ENCODE peak calls at places on chromosome 5, in six cellular contexts. One of them, this sample, is unnamed.

GRCh38 chr5:141095263-141095641 is 837 bp downstream of the PCDHB2 start:
- DNase-seq in adrenal gland: no peak
- DNase-seq in HCT116: no peak
- DNase-seq in pancreas: no peak
- DNase-seq in Peyer's patch: no peak
- DNase-seq in brain microvascular endothelial cell: no peak
- DNase-seq in this sample: no peak

GRCh38 chr5:16459451-16459850 is 6.1 kb downstream of the ZNF622 start:
- DNase-seq in adrenal gland: no peak
- DNase-seq in HCT116: no peak
- DNase-seq in pancreas: no peak
- DNase-seq in Peyer's patch: no peak
- DNase-seq in brain microvascular endothelial cell: no peak
- DNase-seq in this sample: no peak

GRCh38 chr5:85278193-85278592 is 893.5 kb upstream of the EDIL3 start:
- DNase-seq in adrenal gland: no peak
- DNase-seq in HCT116: no peak
- DNase-seq in pancreas: no peak
- DNase-seq in Peyer's patch: no peak
- DNase-seq in brain microvascular endothelial cell: no peak
- DNase-seq in this sample: no peak

GRCh38 chr5:150278916-150279315 is 10.7 kb downstream of the CAMK2A start:
- DNase-seq in adrenal gland: no peak
- DNase-seq in HCT116: no peak
- DNase-seq in pancreas: no peak
- DNase-seq in Peyer's patch: no peak
- DNase-seq in brain microvascular endothelial cell: peak; percentile 79
- DNase-seq in this sample: no peak

GRCh38 chr5:134982230-134982629 is 14.5 kb downstream of the CATSPER3 start:
- DNase-seq in adrenal gland: no peak
- DNase-seq in HCT116: no peak
- DNase-seq in pancreas: no peak
- DNase-seq in Peyer's patch: no peak
- DNase-seq in brain microvascular endothelial cell: no peak
- DNase-seq in this sample: no peak

GRCh38 chr5:178325311-178326053 is 92.9 kb upstream of the PHYKPL start:
- DNase-seq in adrenal gland: no peak
- DNase-seq in HCT116: no peak
- DNase-seq in pancreas: no peak
- DNase-seq in Peyer's patch: peak; percentile 41
- DNase-seq in brain microvascular endothelial cell: no peak
- DNase-seq in this sample: no peak

GRCh38 chr5:132257131-132258101 is at the start of gene PDLIM4:
- DNase-seq in adrenal gland: peak; percentile 59
- DNase-seq in HCT116: no peak
- DNase-seq in pancreas: no peak
- DNase-seq in Peyer's patch: peak; percentile 72
- DNase-seq in brain microvascular endothelial cell: peak; percentile 17
- DNase-seq in this sample: peak; percentile 58

GRCh38 chr5:174175869-174176268 is 130.4 kb downstream of the NSG2 start:
- DNase-seq in adrenal gland: no peak
- DNase-seq in HCT116: no peak
- DNase-seq in pancreas: no peak
- DNase-seq in Peyer's patch: no peak
- DNase-seq in brain microvascular endothelial cell: no peak
- DNase-seq in this sample: no peak

GRCh38 chr5:142783601-142784291 is 13.6 kb downstream of the ARHGAP26 start:
- DNase-seq in adrenal gland: peak; percentile 80
- DNase-seq in HCT116: no peak
- DNase-seq in pancreas: no peak
- DNase-seq in Peyer's patch: no peak
- DNase-seq in brain microvascular endothelial cell: no peak
- DNase-seq in this sample: no peak

GRCh38 chr5:80406980-80407734 is 707 bp upstream of the ZFYVE16 start:
- DNase-seq in adrenal gland: peak; percentile 86
- DNase-seq in HCT116: no peak
- DNase-seq in pancreas: peak; percentile 20
- DNase-seq in Peyer's patch: peak; percentile 50
- DNase-seq in brain microvascular endothelial cell: peak; percentile 4
- DNase-seq in this sample: no peak

GRCh38 chr5:6732634-6733410 is 19.6 kb downstream of the TENT4A start:
- DNase-seq in adrenal gland: peak; percentile 49
- DNase-seq in HCT116: no peak
- DNase-seq in pancreas: no peak
- DNase-seq in Peyer's patch: peak; percentile 37
- DNase-seq in brain microvascular endothelial cell: peak; percentile 62
- DNase-seq in this sample: no peak

GRCh38 chr5:179307006-179307800 is 38.1 kb downstream of the ADAMTS2 start:
- DNase-seq in adrenal gland: no peak
- DNase-seq in HCT116: no peak
- DNase-seq in pancreas: no peak
- DNase-seq in Peyer's patch: peak; percentile 34
- DNase-seq in brain microvascular endothelial cell: no peak
- DNase-seq in this sample: no peak

GRCh38 chr5:61023131-61023530 is 78.1 kb downstream of the NDUFAF2 start:
- DNase-seq in adrenal gland: no peak
- DNase-seq in HCT116: no peak
- DNase-seq in pancreas: no peak
- DNase-seq in Peyer's patch: no peak
- DNase-seq in brain microvascular endothelial cell: no peak
- DNase-seq in this sample: no peak

GRCh38 chr5:139064613-139065012 is 133.6 kb downstream of the SIL1 start:
- DNase-seq in adrenal gland: no peak
- DNase-seq in HCT116: no peak
- DNase-seq in pancreas: no peak
- DNase-seq in Peyer's patch: no peak
- DNase-seq in brain microvascular endothelial cell: no peak
- DNase-seq in this sample: no peak

GRCh38 chr5:64603676-64604075 is 86.6 kb upstream of the SHISAL2B start:
- DNase-seq in adrenal gland: no peak
- DNase-seq in HCT116: no peak
- DNase-seq in pancreas: no peak
- DNase-seq in Peyer's patch: no peak
- DNase-seq in brain microvascular endothelial cell: no peak
- DNase-seq in this sample: no peak

GRCh38 chr5:139711852-139712171 is 63.7 kb downstream of the CXXC5 start:
- DNase-seq in adrenal gland: no peak
- DNase-seq in HCT116: no peak
- DNase-seq in pancreas: peak; percentile 49
- DNase-seq in Peyer's patch: no peak
- DNase-seq in brain microvascular endothelial cell: no peak
- DNase-seq in this sample: no peak

GRCh38 chr5:179152941-179153340 is 92.8 kb downstream of the ZNF354C start:
- DNase-seq in adrenal gland: no peak
- DNase-seq in HCT116: no peak
- DNase-seq in pancreas: no peak
- DNase-seq in Peyer's patch: no peak
- DNase-seq in brain microvascular endothelial cell: no peak
- DNase-seq in this sample: no peak

GRCh38 chr5:132096904-132097303 is 23.3 kb downstream of the CSF2 start:
- DNase-seq in adrenal gland: no peak
- DNase-seq in HCT116: no peak
- DNase-seq in pancreas: no peak
- DNase-seq in Peyer's patch: no peak
- DNase-seq in brain microvascular endothelial cell: no peak
- DNase-seq in this sample: no peak

GRCh38 chr5:1011226-1011631 is 2.6 kb downstream of the NKD2 start:
- DNase-seq in adrenal gland: no peak
- DNase-seq in HCT116: no peak
- DNase-seq in pancreas: peak; percentile 84
- DNase-seq in Peyer's patch: no peak
- DNase-seq in brain microvascular endothelial cell: no peak
- DNase-seq in this sample: peak; percentile 85

GRCh38 chr5:168088415-168089165 is 202.9 kb upstream of the WWC1 start:
- DNase-seq in adrenal gland: no peak
- DNase-seq in HCT116: no peak
- DNase-seq in pancreas: no peak
- DNase-seq in Peyer's patch: no peak
- DNase-seq in brain microvascular endothelial cell: no peak
- DNase-seq in this sample: no peak

DNA sequence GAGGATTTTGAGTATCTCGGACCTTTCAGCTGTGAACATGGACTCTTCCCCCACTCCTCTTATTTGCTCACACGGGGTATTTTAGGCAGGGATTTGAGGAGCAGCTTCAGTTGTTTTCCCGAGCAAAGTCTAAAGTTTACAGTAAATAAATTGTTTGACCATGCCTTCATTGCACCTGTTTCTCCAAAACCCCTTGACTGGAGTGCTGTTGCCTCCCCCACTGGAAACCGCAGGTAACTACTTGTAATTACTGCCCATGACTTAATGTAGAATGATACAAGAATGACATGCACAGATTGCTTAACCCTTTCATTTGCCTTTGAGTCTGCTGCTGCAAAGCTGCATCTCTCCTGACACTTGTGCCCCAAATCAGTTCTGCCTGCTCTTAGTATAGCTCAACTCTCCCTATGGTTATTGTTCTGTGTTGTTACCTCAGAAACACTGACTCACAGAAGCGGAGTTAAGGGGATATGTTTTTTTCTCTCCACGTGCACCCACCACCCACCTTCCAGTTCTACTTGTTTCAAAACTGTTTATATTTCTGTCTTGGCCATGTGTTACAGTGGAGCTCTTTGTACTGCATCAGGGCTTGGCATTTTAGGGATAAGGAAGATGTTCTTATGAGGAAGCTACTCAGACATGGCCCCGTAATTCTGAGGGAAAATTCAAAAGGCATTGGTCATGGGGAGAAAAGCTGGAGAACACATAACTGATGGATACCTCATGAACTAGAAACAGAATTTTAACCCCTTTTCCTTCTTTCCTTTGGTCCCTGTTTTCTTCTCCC is 2.2 kb downstream of the ADRB2 start:
- DNase-seq in adrenal gland: no peak
- DNase-seq in HCT116: no peak
- DNase-seq in pancreas: no peak
- DNase-seq in Peyer's patch: no peak
- DNase-seq in brain microvascular endothelial cell: no peak
- DNase-seq in this sample: no peak
- TF ChIP-seq CTCF in adrenal gland: no peak
- TF ChIP-seq CTCF in HCT116: peak; percentile 14
- TF ChIP-seq CTCF in pancreas: no peak
- TF ChIP-seq CTCF in Peyer's patch: no peak
- TF ChIP-seq CTCF in brain microvascular endothelial cell: peak; percentile 16
- TF ChIP-seq CTCF in this sample: no peak

GRCh38 chr5:42990892-42991291 is 49.2 kb downstream of the ANXA2R start:
- DNase-seq in adrenal gland: no peak
- DNase-seq in HCT116: no peak
- DNase-seq in pancreas: no peak
- DNase-seq in Peyer's patch: no peak
- DNase-seq in brain microvascular endothelial cell: no peak
- DNase-seq in this sample: no peak
- TF ChIP-seq CTCF in adrenal gland: no peak
- TF ChIP-seq CTCF in HCT116: no peak
- TF ChIP-seq CTCF in pancreas: no peak
- TF ChIP-seq CTCF in Peyer's patch: no peak
- TF ChIP-seq CTCF in brain microvascular endothelial cell: no peak
- TF ChIP-seq CTCF in this sample: no peak

DNA sequence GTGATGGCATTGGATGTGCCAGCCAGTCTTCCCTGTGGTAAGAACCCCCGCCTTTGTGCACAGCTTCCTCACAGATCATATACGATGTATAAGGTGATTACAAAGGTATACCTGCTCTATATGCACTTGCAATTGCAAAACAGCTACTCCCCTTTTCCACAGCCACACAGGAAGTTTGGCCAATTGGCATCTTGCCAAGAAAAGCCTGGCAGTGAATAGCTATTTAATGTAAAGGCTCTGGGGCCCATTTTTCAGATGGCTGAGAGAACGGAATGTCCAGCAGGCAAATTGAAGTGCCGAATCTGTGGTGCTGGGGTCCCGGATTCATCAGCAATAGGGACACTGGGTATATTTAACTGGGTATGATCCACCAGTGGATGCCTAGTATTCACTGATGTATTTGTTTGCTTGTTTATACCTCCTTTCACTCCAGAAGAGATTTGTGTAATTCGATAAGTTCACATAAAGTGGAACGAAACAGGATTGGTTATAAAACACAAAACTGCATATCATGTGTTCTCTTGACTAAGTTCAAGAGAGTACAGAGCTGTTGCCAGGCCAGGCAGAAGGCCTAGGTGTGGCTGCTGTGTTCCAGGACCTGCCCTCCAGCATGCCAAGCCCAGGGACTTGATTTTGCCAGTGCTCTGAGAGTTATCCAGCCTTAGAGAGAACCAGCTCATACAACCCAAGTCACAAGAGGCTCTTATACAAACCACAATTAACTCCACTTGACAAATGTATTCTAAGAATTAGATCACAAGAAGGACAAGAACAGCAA is 27.7 kb upstream of the GABRP start:
- DNase-seq in adrenal gland: no peak
- DNase-seq in HCT116: no peak
- DNase-seq in pancreas: no peak
- DNase-seq in Peyer's patch: no peak
- DNase-seq in brain microvascular endothelial cell: no peak
- DNase-seq in this sample: no peak
- TF ChIP-seq CTCF in adrenal gland: no peak
- TF ChIP-seq CTCF in HCT116: no peak
- TF ChIP-seq CTCF in pancreas: no peak
- TF ChIP-seq CTCF in Peyer's patch: no peak
- TF ChIP-seq CTCF in brain microvascular endothelial cell: no peak
- TF ChIP-seq CTCF in this sample: no peak

GRCh38 chr5:181259283-181259682 is 1.7 kb downstream of the TRIM52 start:
- DNase-seq in adrenal gland: no peak
- DNase-seq in HCT116: no peak
- DNase-seq in pancreas: no peak
- DNase-seq in Peyer's patch: no peak
- DNase-seq in brain microvascular endothelial cell: no peak
- DNase-seq in this sample: no peak

GRCh38 chr5:181258576-181258975 is 2.4 kb downstream of the TRIM52 start:
- DNase-seq in adrenal gland: no peak
- DNase-seq in HCT116: no peak
- DNase-seq in pancreas: no peak
- DNase-seq in Peyer's patch: no peak
- DNase-seq in brain microvascular endothelial cell: no peak
- DNase-seq in this sample: no peak

GRCh38 chr5:181259974-181260719 is 796 bp downstream of the TRIM52 start:
- DNase-seq in adrenal gland: no peak
- DNase-seq in HCT116: no peak
- DNase-seq in pancreas: no peak
- DNase-seq in Peyer's patch: no peak
- DNase-seq in brain microvascular endothelial cell: no peak
- DNase-seq in this sample: no peak

GRCh38 chr5:181261320-181262085 is 560 bp upstream of the TRIM52 start:
- DNase-seq in adrenal gland: peak; percentile 87
- DNase-seq in HCT116: peak; percentile 48
- DNase-seq in pancreas: peak; percentile 72
- DNase-seq in Peyer's patch: peak; percentile 86
- DNase-seq in brain microvascular endothelial cell: peak; percentile 51
- DNase-seq in this sample: no peak

DNA sequence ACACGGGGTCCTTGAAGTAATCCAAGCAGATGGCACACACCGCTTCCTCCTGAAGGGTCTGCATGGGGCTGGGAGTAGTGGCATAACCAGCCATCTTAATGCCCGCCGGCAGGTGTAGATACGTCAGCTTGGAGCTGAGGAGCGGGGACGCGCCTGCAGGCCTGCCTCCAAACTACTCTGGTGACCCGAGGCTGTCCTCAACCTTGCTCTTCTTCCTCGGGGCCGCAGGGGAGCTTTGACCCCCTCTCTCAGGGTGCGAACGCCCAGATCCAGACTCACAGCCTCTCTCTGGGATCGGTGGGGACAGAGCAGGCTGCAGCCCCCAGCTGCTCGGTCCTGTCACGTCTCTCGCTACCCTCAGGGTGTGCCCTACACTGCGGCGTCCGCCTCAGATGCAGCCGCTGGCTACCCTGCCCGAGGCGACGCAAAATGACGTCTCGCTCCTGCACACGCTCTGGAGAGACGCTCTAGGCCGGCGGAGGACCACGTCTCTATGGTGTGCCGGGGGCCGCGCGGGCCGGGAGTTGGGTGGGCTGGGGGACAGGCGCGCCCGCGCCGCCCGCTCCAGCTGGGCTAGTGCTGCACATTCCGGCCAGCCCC is at the start of gene TRIM52:
- DNase-seq in adrenal gland: peak; percentile 94
- DNase-seq in HCT116: peak; percentile 89
- DNase-seq in pancreas: peak; percentile 89
- DNase-seq in Peyer's patch: peak; percentile 93
- DNase-seq in brain microvascular endothelial cell: peak; percentile 82
- DNase-seq in this sample: no peak
- TF ChIP-seq CTCF in adrenal gland: no peak
- TF ChIP-seq CTCF in HCT116: no peak
- TF ChIP-seq CTCF in pancreas: no peak
- TF ChIP-seq CTCF in Peyer's patch: no peak
- TF ChIP-seq CTCF in brain microvascular endothelial cell: peak; percentile 9
- TF ChIP-seq CTCF in this sample: no peak